ENCODE peak calls at places on chromosomes 4 and X, in six cellular contexts. L, O, V, X, S and I are unnamed samples.

GRCh38 chr4:5566991-5567390 is 141.4 kb downstream of the EVC2 start:
- DNase-seq in O (no peak), L (no peak), V (no peak), X (no peak), S (no peak), I (no peak)

GRCh38 chr4:56828784-56829535 is 7.5 kb upstream of the SPINK2 start:
- DNase-seq in X (no peak), V (no peak), S (no peak), L (no peak), O (no peak), I (no peak)

GRCh38 chr4:99013402-99013843 is 17.9 kb downstream of the METAP1 start:
- DNase-seq in X (no peak), L (no peak), O (no peak), V (no peak), S (no peak), I (no peak)

GRCh38 chr4:184448828-184449227 is 25.5 kb downstream of the IRF2 start:
- DNase-seq in X (peak; percentile 54), L (peak; percentile 66), S (peak; percentile 71), O (peak; percentile 25), V (no peak), I (no peak)

GRCh38 chr4:175413561-175413960 is 398.5 kb downstream of the GPM6A start:
- DNase-seq in S (no peak), O (no peak), V (no peak), L (no peak), X (no peak), I (no peak)

GRCh38 chr4:184170996-184171395 is 46.7 kb downstream of the ENPP6 start:
- DNase-seq in V (no peak), L (no peak), X (no peak), O (no peak), S (no peak), I (no peak)

GRCh38 chr4:184504385-184504784 is 30.0 kb upstream of the IRF2 start:
- DNase-seq in S (no peak), X (no peak), L (no peak), V (no peak), O (no peak), I (no peak)

GRCh38 chrX:28324306-28324705 is 262.9 kb upstream of the IL1RAPL1 start:
- DNase-seq in S (no peak), V (no peak), O (no peak), X (no peak), L (no peak), I (no peak)

GRCh38 chrX:10949541-10949940 is 161.6 kb upstream of the HCCS start:
- DNase-seq in O (no peak), X (no peak), L (no peak), S (no peak), V (no peak), I (no peak)

GRCh38 chr4:140151700-140152014 is 2.3 kb downstream of the MAML3 start:
- DNase-seq in X (peak; percentile 88), S (peak; percentile 89), O (peak; percentile 95), V (peak; percentile 90), L (peak; percentile 79), I (peak; percentile 30)

GRCh38 chr4:184309241-184310170 is 91.8 kb upstream of the ENPP6 start:
- DNase-seq in V (no peak), S (no peak), O (no peak), X (no peak), L (no peak), I (no peak)

GRCh38 chrX:39975094-39975865 is 122.5 kb downstream of the BCOR start:
- DNase-seq in O (no peak), S (no peak), X (peak; percentile 49), V (peak; percentile 80), L (no peak), I (no peak)

GRCh38 chr4:26032572-26033320 is 118.7 kb downstream of the SMIM20 start:
- DNase-seq in L (no peak), V (no peak), X (no peak), S (no peak), O (no peak), I (no peak)

GRCh38 chr4:187547281-187547680 is 448.3 kb upstream of the ZFP42 start:
- DNase-seq in X (no peak), S (no peak), O (no peak), V (no peak), L (no peak), I (no peak)

GRCh38 chr4:15244354-15244753 is 183.5 kb upstream of the C1QTNF7 start:
- DNase-seq in S (no peak), V (no peak), O (no peak), X (no peak), L (no peak), I (no peak)

GRCh38 chr4:20754091-20754490 is 53.8 kb downstream of the PACRGL start:
- DNase-seq in L (no peak), X (no peak), S (no peak), V (no peak), O (no peak), I (no peak)

GRCh38 chr4:8276358-8277240 is 7.0 kb downstream of the HTRA3 start:
- DNase-seq in O (peak; percentile 14), L (peak; percentile 81), V (peak; percentile 73), S (no peak), X (no peak), I (no peak)

GRCh38 chr4:8274066-8274652 is 4.6 kb downstream of the HTRA3 start:
- DNase-seq in L (no peak), V (peak; percentile 70), O (no peak), X (no peak), S (no peak), I (no peak)

GRCh38 chr4:8275511-8275910 is 6.0 kb downstream of the HTRA3 start:
- DNase-seq in L (no peak), S (no peak), O (no peak), V (peak; percentile 61), X (no peak), I (no peak)

GRCh38 chr4:8273450-8273849 is 3.9 kb downstream of the HTRA3 start:
- DNase-seq in O (no peak), L (no peak), V (peak; percentile 47), S (no peak), X (no peak), I (no peak)

DNA sequence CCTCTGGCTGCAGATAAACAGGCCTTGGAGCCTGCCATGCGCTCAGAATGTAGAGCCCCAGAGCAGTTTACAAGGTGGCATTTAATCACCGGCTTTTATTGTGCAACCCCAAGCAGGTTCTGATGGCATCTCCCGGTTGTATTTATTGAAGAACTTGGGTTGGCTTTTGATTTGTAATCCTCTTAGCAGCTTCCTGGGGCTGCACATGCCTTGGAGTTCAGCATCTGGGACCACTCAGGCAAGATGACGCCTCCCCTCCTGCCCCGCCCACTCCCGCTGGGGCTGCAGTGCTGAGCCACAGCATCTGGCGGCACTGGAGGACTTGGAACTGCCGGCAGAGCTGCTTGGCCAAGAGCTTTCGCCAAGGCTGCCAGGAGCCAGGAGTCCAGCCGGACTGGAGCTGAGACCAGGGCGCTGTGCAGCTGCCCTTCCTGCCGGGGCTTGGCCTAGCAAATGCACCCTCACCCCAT is 5.3 kb downstream of the HTRA3 start:
- DNase-seq in S (peak; percentile 54), V (peak; percentile 95), L (peak; percentile 91), O (no peak), X (peak; percentile 73), I (peak; percentile 66)
- H3K4me1 ChIP-seq in S (peaks cover 7% of the 10 kb centered on the region), V (no peaks in the 10 kb centered on the region), L (peaks cover 76% of the 10 kb centered on the region), O (peaks cover 18% of the 10 kb centered on the region), X (peaks cover 91% of the 10 kb centered on the region), I (peaks cover 68% of the 10 kb centered on the region)

GRCh38 chr4:87119965-87120364 is 100.5 kb downstream of the KLHL8 start:
- DNase-seq in L (no peak), V (no peak), X (no peak), S (no peak), O (no peak), I (no peak)

GRCh38 chr4:87123241-87123640 is 97.2 kb downstream of the KLHL8 start:
- DNase-seq in X (no peak), L (no peak), O (no peak), V (no peak), S (no peak), I (no peak)

GRCh38 chr4:87122252-87122651 is 98.2 kb downstream of the KLHL8 start:
- DNase-seq in S (no peak), L (no peak), X (peak; percentile 55), O (no peak), V (peak; percentile 66), I (no peak)

GRCh38 chr4:87120411-87121162 is 99.8 kb downstream of the KLHL8 start:
- DNase-seq in X (peak; percentile 68), S (peak; percentile 38), O (peak; percentile 70), L (no peak), V (peak; percentile 88), I (peak; percentile 19)

DNA sequence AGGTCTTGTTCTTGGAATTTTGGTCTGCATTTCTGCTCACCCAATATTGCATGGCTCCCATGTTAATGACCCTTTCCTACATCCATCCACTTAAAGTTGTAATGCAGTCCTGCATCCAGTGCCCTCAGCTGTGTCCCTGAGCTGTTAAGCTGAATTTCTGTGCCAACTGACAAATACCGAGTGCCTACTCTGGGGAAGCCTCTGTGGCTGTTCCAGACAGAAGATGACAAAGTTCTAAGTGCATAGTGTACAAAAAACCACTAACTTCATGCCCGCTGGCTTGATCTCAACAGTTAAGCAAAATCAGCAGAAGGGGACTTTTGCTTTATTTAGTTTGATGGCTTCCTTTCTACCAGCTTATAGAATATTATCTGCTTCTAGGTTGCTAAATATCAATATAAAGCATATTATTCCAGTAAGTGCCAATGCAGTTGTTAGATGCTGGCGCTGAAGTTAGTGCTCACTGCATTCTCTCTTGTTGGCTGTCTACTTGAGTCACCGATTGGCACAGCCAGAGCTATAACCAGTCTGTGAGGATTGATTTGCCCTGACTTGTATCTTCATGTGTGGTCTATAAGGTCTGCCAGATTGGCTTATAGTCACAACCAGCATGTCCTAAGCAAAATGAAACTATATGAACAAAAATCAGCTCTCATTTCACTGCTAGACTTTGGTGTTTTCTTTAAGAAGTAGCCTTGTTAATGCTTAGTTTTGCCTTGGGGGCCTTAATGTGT is 98.9 kb downstream of the KLHL8 start:
- DNase-seq in L (no peak), S (peak; percentile 28), O (no peak), V (no peak), X (no peak), I (no peak)
- H3K27ac ChIP-seq in L (peak overlapping the region; percentile 79), S (no peak overlapping the region), O (no peak overlapping the region), V (peak overlapping the region; percentile 92), X (peak overlapping the region; percentile 61), I (peak overlapping the region; percentile 64)

GRCh38 chrX:633043-633654 is 2.6 kb downstream of the SHOX start:
- DNase-seq in V (no peak), X (no peak), S (no peak), O (no peak), L (no peak), I (no peak)
- H3K9me3 ChIP-seq in V (no peaks in the 10 kb centered on the region), X (no peaks in the 10 kb centered on the region), S (no peaks in the 10 kb centered on the region), O (no peaks in the 10 kb centered on the region), L (no peaks in the 10 kb centered on the region), I (no peaks in the 10 kb centered on the region)

DNA sequence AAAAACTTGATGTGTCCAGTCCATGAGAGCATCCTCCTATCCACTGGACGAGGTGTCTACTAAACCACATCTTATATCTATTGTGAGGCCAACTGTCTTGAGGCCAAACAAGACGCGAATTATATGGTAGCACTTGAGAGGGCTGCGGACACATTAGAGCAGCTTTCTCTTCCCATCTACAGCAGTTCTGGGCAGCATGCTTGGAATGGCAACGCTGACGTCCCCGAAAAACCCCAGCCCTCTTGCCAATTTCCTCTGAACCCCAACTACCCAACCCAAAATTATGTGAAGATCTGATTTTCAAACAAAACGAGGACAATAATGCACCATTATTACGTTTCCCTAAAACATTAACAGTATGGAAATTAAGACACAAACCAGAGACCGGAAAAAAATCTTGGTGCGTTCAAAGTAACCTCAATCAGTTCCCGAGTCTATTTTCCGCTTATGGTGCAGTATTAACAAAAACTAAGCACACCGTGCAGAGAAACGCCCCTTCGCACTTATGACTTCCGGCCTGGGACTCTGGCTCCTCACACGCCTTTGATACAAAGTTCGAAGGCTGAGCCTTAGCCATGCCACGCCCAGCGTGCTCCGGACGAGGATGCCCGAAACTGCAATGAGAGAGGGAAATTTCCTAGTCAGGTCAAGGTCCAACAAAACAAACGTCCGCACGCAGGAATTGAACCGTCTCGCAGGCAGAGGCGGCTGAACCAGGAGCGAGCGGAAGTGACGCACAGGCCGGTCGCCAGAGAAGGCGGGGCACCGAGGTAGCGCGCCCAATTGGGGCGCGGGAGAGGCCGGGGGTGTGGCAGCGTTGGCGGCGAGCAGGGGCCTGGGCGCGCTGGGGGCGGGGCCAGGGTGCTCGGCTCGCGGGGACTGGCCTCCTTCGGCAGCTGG is 458 bp upstream of the AP1AR start:
- DNase-seq in L (peak; percentile 98), S (peak; percentile 98), X (peak; percentile 98), V (peak; percentile 99), O (peak; percentile 98), I (peak; percentile 82)
- H3K4me1 ChIP-seq in L (peaks cover 18% of the 10 kb centered on the region), S (peaks cover 12% of the 10 kb centered on the region), X (peaks cover 25% of the 10 kb centered on the region), V (no peaks in the 10 kb centered on the region), O (peaks cover 33% of the 10 kb centered on the region), I (peaks cover 16% of the 10 kb centered on the region)